ENCODE peak calls at places on chromosomes 6 and 20, in six cellular contexts. T is nucleus accumbens; V is AG08395; H is stimulated activated CD4-positive, alpha-beta T cell treated with anti-CD3 and anti-CD28 coated beads, Interleukin-12 subunit alpha, Interleukin-12 subunit beta, amount 100 ng/mL, for 4 hours; K is endothelial cell; C is naive thymus-derived CD4-positive, alpha-beta T cell. L is an unnamed sample.

GRCh38 chr6:106453756-106454367 is 93.3 kb downstream of the CRYBG1 start:
- DNase-seq in V (no peak), H (no peak), K (no peak), T (no peak), C (no peak), L (no peak)

GRCh38 chr6:41733707-41734665 is 1.4 kb downstream of the TFEB start:
- DNase-seq in V (peak; percentile 81), H (peak; percentile 55), T (peak; percentile 86), C (peak; percentile 52), K (peak; percentile 69), L (peak; percentile 82)

GRCh38 chr6:138063726-138064125 is 43.5 kb downstream of the PERP start:
- DNase-seq in H (no peak), K (no peak), T (no peak), C (no peak), V (no peak), L (no peak)

GRCh38 chr6:34377984-34378383 is 14.5 kb downstream of the NUDT3 start:
- DNase-seq in T (no peak), C (no peak), K (no peak), V (no peak), H (no peak), L (no peak)

GRCh38 chr20:43949741-43950618 is 35.3 kb downstream of the TOX2 start:
- DNase-seq in C (peak; percentile 61), V (no peak), K (no peak), T (no peak), H (peak; percentile 50), L (no peak)

GRCh38 chr6:118298476-118298875 is 249.6 kb upstream of the PLN start:
- DNase-seq in V (no peak), H (no peak), T (no peak), C (no peak), K (no peak), L (no peak)

GRCh38 chr20:17024513-17025105 is 202.2 kb upstream of the PCSK2 start:
- DNase-seq in H (no peak), C (no peak), K (no peak), V (peak; percentile 70), T (no peak), L (no peak)

GRCh38 chr6:131379951-131380350 is 193.1 kb upstream of the ARG1 start:
- DNase-seq in C (no peak), V (peak; percentile 84), H (no peak), T (no peak), K (no peak), L (no peak)

GRCh38 chr6:98212468-98212867 is 621.9 kb upstream of the POU3F2 start:
- DNase-seq in C (no peak), H (no peak), T (no peak), V (no peak), K (no peak), L (no peak)